ENCODE peak calls at places on chromosomes 11 and 22, in nine cellular contexts. One of them, this sample, is unnamed.

GRCh38 chr22:29213481-29213880 is 7.8 kb downstream of the EMID1 start:
- DNase-seq in astrocyte of the spinal cord: no peak
- DNase-seq in bronchial epithelial cell: no peak
- DNase-seq in fibroblast of lung: no peak
- DNase-seq in A549: no peak
- DNase-seq in stomach: no peak
- DNase-seq in fibroblast of mammary gland: no peak
- DNase-seq in pancreas: no peak
- DNase-seq in neural progenitor cell: no peak
- DNase-seq in this sample: no peak

GRCh38 chr11:133957926-133958325 is 1.2 kb upstream of the IGSF9B start:
- DNase-seq in bronchial epithelial cell: no peak
- DNase-seq in fibroblast of mammary gland: no peak
- DNase-seq in pancreas: no peak
- DNase-seq in stomach: no peak
- DNase-seq in astrocyte of the spinal cord: peak; percentile 9
- DNase-seq in fibroblast of lung: peak; percentile 61
- DNase-seq in A549: no peak
- DNase-seq in neural progenitor cell: no peak
- DNase-seq in this sample: no peak

GRCh38 chr11:29272019-29272654 is 744.7 kb downstream of the KCNA4 start:
- DNase-seq in astrocyte of the spinal cord: peak; percentile 61
- DNase-seq in neural progenitor cell: no peak
- DNase-seq in fibroblast of lung: peak; percentile 54
- DNase-seq in A549: peak; percentile 23
- DNase-seq in fibroblast of mammary gland: peak; percentile 52
- DNase-seq in stomach: no peak
- DNase-seq in bronchial epithelial cell: peak; percentile 64
- DNase-seq in pancreas: no peak
- DNase-seq in this sample: no peak

GRCh38 chr22:49092751-49093150 is 734.9 kb downstream of the BRD1 start:
- DNase-seq in bronchial epithelial cell: no peak
- DNase-seq in astrocyte of the spinal cord: no peak
- DNase-seq in fibroblast of mammary gland: no peak
- DNase-seq in pancreas: no peak
- DNase-seq in A549: no peak
- DNase-seq in stomach: no peak
- DNase-seq in fibroblast of lung: no peak
- DNase-seq in neural progenitor cell: no peak
- DNase-seq in this sample: no peak

GRCh38 chr22:19965771-19966709 is 24.4 kb upstream of the TXNRD2 start:
- DNase-seq in neural progenitor cell: peak; percentile 72
- DNase-seq in stomach: no peak
- DNase-seq in fibroblast of mammary gland: no peak
- DNase-seq in bronchial epithelial cell: no peak
- DNase-seq in fibroblast of lung: no peak
- DNase-seq in pancreas: no peak
- DNase-seq in A549: no peak
- DNase-seq in astrocyte of the spinal cord: no peak
- DNase-seq in this sample: no peak

GRCh38 chr22:49203863-49204598 is 623.6 kb downstream of the BRD1 start:
- DNase-seq in A549: no peak
- DNase-seq in neural progenitor cell: no peak
- DNase-seq in stomach: peak; percentile 23
- DNase-seq in astrocyte of the spinal cord: no peak
- DNase-seq in bronchial epithelial cell: no peak
- DNase-seq in fibroblast of mammary gland: no peak
- DNase-seq in pancreas: no peak
- DNase-seq in fibroblast of lung: no peak
- DNase-seq in this sample: no peak

GRCh38 chr22:49270595-49271368 is 556.9 kb downstream of the BRD1 start:
- DNase-seq in fibroblast of lung: no peak
- DNase-seq in stomach: peak; percentile 21
- DNase-seq in bronchial epithelial cell: no peak
- DNase-seq in fibroblast of mammary gland: no peak
- DNase-seq in A549: no peak
- DNase-seq in neural progenitor cell: no peak
- DNase-seq in pancreas: no peak
- DNase-seq in astrocyte of the spinal cord: no peak
- DNase-seq in this sample: no peak

GRCh38 chr22:30193031-30193794 is 53.3 kb downstream of the LIF start:
- DNase-seq in A549: no peak
- DNase-seq in stomach: no peak
- DNase-seq in pancreas: no peak
- DNase-seq in astrocyte of the spinal cord: no peak
- DNase-seq in fibroblast of lung: no peak
- DNase-seq in neural progenitor cell: no peak
- DNase-seq in bronchial epithelial cell: no peak
- DNase-seq in fibroblast of mammary gland: no peak
- DNase-seq in this sample: no peak

GRCh38 chr22:31055322-31056159 is 25.6 kb upstream of the SMTN start:
- DNase-seq in neural progenitor cell: peak; percentile 60
- DNase-seq in stomach: peak; percentile 94
- DNase-seq in bronchial epithelial cell: peak; percentile 99
- DNase-seq in fibroblast of lung: peak; percentile 98
- DNase-seq in A549: peak; percentile 92
- DNase-seq in pancreas: peak; percentile 80
- DNase-seq in fibroblast of mammary gland: peak; percentile 98
- DNase-seq in astrocyte of the spinal cord: peak; percentile 97
- DNase-seq in this sample: peak; percentile 91

GRCh38 chr11:3977078-3977477 is 117.5 kb upstream of the RRM1 start:
- DNase-seq in stomach: no peak
- DNase-seq in bronchial epithelial cell: no peak
- DNase-seq in fibroblast of lung: no peak
- DNase-seq in A549: no peak
- DNase-seq in pancreas: no peak
- DNase-seq in astrocyte of the spinal cord: no peak
- DNase-seq in fibroblast of mammary gland: no peak
- DNase-seq in neural progenitor cell: no peak
- DNase-seq in this sample: no peak

GRCh38 chr22:23767673-23768548 is at the start of gene CHCHD10:
- DNase-seq in A549: peak; percentile 65
- DNase-seq in pancreas: peak; percentile 81
- DNase-seq in stomach: peak; percentile 85
- DNase-seq in fibroblast of lung: peak; percentile 53
- DNase-seq in astrocyte of the spinal cord: peak; percentile 52
- DNase-seq in bronchial epithelial cell: peak; percentile 19
- DNase-seq in fibroblast of mammary gland: peak; percentile 74
- DNase-seq in neural progenitor cell: peak; percentile 94
- DNase-seq in this sample: no peak

GRCh38 chr22:37454857-37455686 is 27.8 kb upstream of the ELFN2 start:
- DNase-seq in fibroblast of lung: peak; percentile 96
- DNase-seq in pancreas: no peak
- DNase-seq in bronchial epithelial cell: peak; percentile 86
- DNase-seq in A549: peak; percentile 55
- DNase-seq in stomach: peak; percentile 45
- DNase-seq in neural progenitor cell: no peak
- DNase-seq in astrocyte of the spinal cord: peak; percentile 87
- DNase-seq in fibroblast of mammary gland: peak; percentile 88
- DNase-seq in this sample: peak; percentile 28

GRCh38 chr11:342328-342727 is 21.7 kb upstream of the IFITM3 start:
- DNase-seq in fibroblast of lung: no peak
- DNase-seq in astrocyte of the spinal cord: no peak
- DNase-seq in neural progenitor cell: no peak
- DNase-seq in A549: no peak
- DNase-seq in bronchial epithelial cell: no peak
- DNase-seq in fibroblast of mammary gland: no peak
- DNase-seq in stomach: no peak
- DNase-seq in pancreas: no peak
- DNase-seq in this sample: no peak

GRCh38 chr22:18909556-18909955 is 3.4 kb downstream of the DGCR6 start:
- DNase-seq in neural progenitor cell: no peak
- DNase-seq in bronchial epithelial cell: no peak
- DNase-seq in fibroblast of lung: no peak
- DNase-seq in astrocyte of the spinal cord: no peak
- DNase-seq in fibroblast of mammary gland: no peak
- DNase-seq in pancreas: no peak
- DNase-seq in A549: no peak
- DNase-seq in stomach: no peak
- DNase-seq in this sample: no peak

GRCh38 chr22:24426859-24427499 is 420 bp upstream of the ADORA2A start:
- DNase-seq in neural progenitor cell: no peak
- DNase-seq in fibroblast of lung: no peak
- DNase-seq in bronchial epithelial cell: no peak
- DNase-seq in stomach: no peak
- DNase-seq in astrocyte of the spinal cord: no peak
- DNase-seq in pancreas: no peak
- DNase-seq in A549: no peak
- DNase-seq in fibroblast of mammary gland: no peak
- DNase-seq in this sample: no peak

GRCh38 chr11:92675810-92676209 is 293.6 kb upstream of the MTNR1B start:
- DNase-seq in A549: no peak
- DNase-seq in fibroblast of mammary gland: no peak
- DNase-seq in pancreas: no peak
- DNase-seq in fibroblast of lung: no peak
- DNase-seq in astrocyte of the spinal cord: no peak
- DNase-seq in bronchial epithelial cell: no peak
- DNase-seq in neural progenitor cell: no peak
- DNase-seq in stomach: no peak
- DNase-seq in this sample: no peak

GRCh38 chr11:15489281-15489680 is 374.6 kb downstream of the INSC start:
- DNase-seq in fibroblast of lung: no peak
- DNase-seq in A549: no peak
- DNase-seq in pancreas: no peak
- DNase-seq in bronchial epithelial cell: no peak
- DNase-seq in stomach: no peak
- DNase-seq in neural progenitor cell: no peak
- DNase-seq in astrocyte of the spinal cord: no peak
- DNase-seq in fibroblast of mammary gland: no peak
- DNase-seq in this sample: no peak

GRCh38 chr11:27468209-27468608 is 4.4 kb downstream of the LGR4 start:
- DNase-seq in neural progenitor cell: no peak
- DNase-seq in A549: no peak
- DNase-seq in stomach: no peak
- DNase-seq in bronchial epithelial cell: peak; percentile 96
- DNase-seq in pancreas: no peak
- DNase-seq in fibroblast of mammary gland: peak; percentile 67
- DNase-seq in astrocyte of the spinal cord: peak; percentile 78
- DNase-seq in fibroblast of lung: peak; percentile 89
- DNase-seq in this sample: peak; percentile 66

GRCh38 chr11:44955019-44955738 is 4.5 kb upstream of the TP53I11 start:
- DNase-seq in fibroblast of mammary gland: peak; percentile 85
- DNase-seq in fibroblast of lung: peak; percentile 89
- DNase-seq in astrocyte of the spinal cord: peak; percentile 63
- DNase-seq in A549: peak; percentile 71
- DNase-seq in stomach: peak; percentile 55
- DNase-seq in neural progenitor cell: no peak
- DNase-seq in pancreas: no peak
- DNase-seq in bronchial epithelial cell: peak; percentile 60
- DNase-seq in this sample: peak; percentile 23

GRCh38 chr11:36054628-36055027 is 110.8 kb downstream of the LDLRAD3 start:
- DNase-seq in bronchial epithelial cell: no peak
- DNase-seq in pancreas: no peak
- DNase-seq in astrocyte of the spinal cord: no peak
- DNase-seq in stomach: no peak
- DNase-seq in A549: no peak
- DNase-seq in fibroblast of mammary gland: no peak
- DNase-seq in neural progenitor cell: no peak
- DNase-seq in fibroblast of lung: no peak
- DNase-seq in this sample: no peak

GRCh38 chr11:13007702-13008435 is 1.2 kb upstream of the RASSF10 start:
- DNase-seq in A549: peak; percentile 31
- DNase-seq in astrocyte of the spinal cord: no peak
- DNase-seq in stomach: peak; percentile 31
- DNase-seq in neural progenitor cell: no peak
- DNase-seq in fibroblast of lung: peak; percentile 18
- DNase-seq in bronchial epithelial cell: peak; percentile 90
- DNase-seq in fibroblast of mammary gland: no peak
- DNase-seq in pancreas: peak; percentile 6
- DNase-seq in this sample: no peak
- H3K4me3 ChIP-seq in A549: no peak overlapping the region
- H3K4me3 ChIP-seq in astrocyte of the spinal cord: no peak overlapping the region
- H3K4me3 ChIP-seq in stomach: peak overlapping the region; percentile 49
- H3K4me3 ChIP-seq in neural progenitor cell: no peak overlapping the region
- H3K4me3 ChIP-seq in fibroblast of lung: no peak overlapping the region
- H3K4me3 ChIP-seq in bronchial epithelial cell: peak overlapping the region; percentile 50
- H3K4me3 ChIP-seq in fibroblast of mammary gland: no peak overlapping the region
- H3K4me3 ChIP-seq in pancreas: no peak overlapping the region
- H3K4me3 ChIP-seq in this sample: no peak overlapping the region

DNA sequence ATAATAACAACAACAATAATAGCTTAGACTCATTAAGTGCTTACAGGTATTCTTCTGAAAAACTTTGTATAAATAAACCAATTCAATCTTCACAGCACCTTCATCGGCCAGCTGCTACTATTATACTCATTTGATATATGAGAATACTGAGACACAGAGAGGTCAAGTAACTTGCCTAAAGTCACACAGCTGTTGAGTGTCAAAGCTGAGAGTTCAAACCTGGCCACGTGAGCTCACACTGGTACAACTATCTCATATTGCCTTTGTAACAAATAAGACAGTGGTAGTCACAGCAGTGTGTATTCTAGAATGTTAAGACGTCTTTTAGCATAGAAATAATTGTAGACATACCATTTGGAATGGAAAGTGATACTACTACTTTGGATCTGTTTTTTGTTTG is 268.5 kb downstream of the NTM start:
- DNase-seq in A549: no peak
- DNase-seq in fibroblast of lung: no peak
- DNase-seq in pancreas: no peak
- DNase-seq in fibroblast of mammary gland: no peak
- DNase-seq in astrocyte of the spinal cord: no peak
- DNase-seq in neural progenitor cell: no peak
- DNase-seq in bronchial epithelial cell: no peak
- DNase-seq in stomach: no peak
- DNase-seq in this sample: no peak
- TF ChIP-seq CTCF in A549: no peak
- TF ChIP-seq CTCF in fibroblast of lung: no peak
- TF ChIP-seq CTCF in pancreas: no peak
- TF ChIP-seq CTCF in fibroblast of mammary gland: no peak
- TF ChIP-seq CTCF in astrocyte of the spinal cord: no peak
- TF ChIP-seq CTCF in neural progenitor cell: no peak
- TF ChIP-seq CTCF in bronchial epithelial cell: no peak
- TF ChIP-seq CTCF in stomach: no peak
- TF ChIP-seq CTCF in this sample: no peak

GRCh38 chr11:70661763-70662501 is 263.6 kb downstream of the CTTN start:
- DNase-seq in neural progenitor cell: peak; percentile 72
- DNase-seq in stomach: no peak
- DNase-seq in bronchial epithelial cell: no peak
- DNase-seq in pancreas: no peak
- DNase-seq in fibroblast of lung: peak; percentile 46
- DNase-seq in A549: no peak
- DNase-seq in astrocyte of the spinal cord: peak; percentile 14
- DNase-seq in fibroblast of mammary gland: peak; percentile 33
- DNase-seq in this sample: no peak
- H3K4me3 ChIP-seq in neural progenitor cell: peak overlapping the region; percentile 57
- H3K4me3 ChIP-seq in stomach: peak overlapping the region; percentile 22
- H3K4me3 ChIP-seq in bronchial epithelial cell: no peak overlapping the region
- H3K4me3 ChIP-seq in pancreas: no peak overlapping the region
- H3K4me3 ChIP-seq in fibroblast of lung: no peak overlapping the region
- H3K4me3 ChIP-seq in A549: no peak overlapping the region
- H3K4me3 ChIP-seq in astrocyte of the spinal cord: peak overlapping the region; percentile 18
- H3K4me3 ChIP-seq in fibroblast of mammary gland: peak overlapping the region; percentile 13
- H3K4me3 ChIP-seq in this sample: peak overlapping the region; percentile 25

DNA sequence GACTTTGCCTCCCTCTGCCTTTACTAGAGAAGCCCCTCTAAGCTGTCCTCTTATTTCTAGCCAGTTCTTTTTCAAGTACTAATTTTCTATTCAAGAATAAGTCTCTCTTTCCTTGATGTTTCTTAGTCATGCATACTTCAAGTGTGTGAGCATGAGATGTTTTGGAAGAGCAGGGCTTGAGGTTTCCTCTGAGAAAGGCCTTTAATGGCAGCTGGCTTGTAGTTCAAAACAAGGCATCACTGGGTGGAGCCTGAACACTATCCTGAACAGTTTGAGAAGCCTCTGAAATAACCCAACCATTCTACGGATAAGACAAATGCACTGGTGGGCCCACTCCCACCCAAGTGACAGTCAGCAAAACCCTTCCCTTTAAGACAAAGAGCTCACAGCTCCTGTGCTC is 37.6 kb downstream of the CLDN25 start:
- DNase-seq in fibroblast of mammary gland: no peak
- DNase-seq in fibroblast of lung: peak; percentile 25
- DNase-seq in neural progenitor cell: no peak
- DNase-seq in pancreas: no peak
- DNase-seq in astrocyte of the spinal cord: peak; percentile 10
- DNase-seq in A549: no peak
- DNase-seq in bronchial epithelial cell: no peak
- DNase-seq in stomach: no peak
- DNase-seq in this sample: peak; percentile 19
- TF ChIP-seq CTCF in fibroblast of mammary gland: no peak
- TF ChIP-seq CTCF in fibroblast of lung: no peak
- TF ChIP-seq CTCF in neural progenitor cell: no peak
- TF ChIP-seq CTCF in pancreas: no peak
- TF ChIP-seq CTCF in astrocyte of the spinal cord: no peak
- TF ChIP-seq CTCF in A549: no peak
- TF ChIP-seq CTCF in bronchial epithelial cell: no peak
- TF ChIP-seq CTCF in stomach: no peak
- TF ChIP-seq CTCF in this sample: no peak

This sample was measured in AG04449.